ENCODE peak calls at places on chromosomes 13 and 19, in five cellular contexts. A is CD8-positive, alpha-beta memory T cell; N is CD8-positive, alpha-beta T cell; D is esophagus squamous epithelium; W is cardiac muscle cell. Z is an unnamed sample. For H3K36me3 and H3K4me1, the result is how much of the 10 kb centered on the place peaks cover.

GRCh38 chr13:109874921-109875454 is 88.6 kb upstream of the IRS2 start:
- DNase-seq in A (no peak), D (no peak), N (no peak), W (no peak), Z (no peak)

GRCh38 chr19:42091300-42092266 is 15.6 kb downstream of the ZNF574 start:
- DNase-seq in A (no peak), D (no peak), N (no peak), W (peak), Z (no peak)

GRCh38 chr13:94339116-94339687 is 140.3 kb downstream of the DCT start:
- DNase-seq in N (no peak), W (no peak), A (no peak), D (no peak), Z (no peak)

GRCh38 chr13:103539265-103539664 is 473.0 kb upstream of the SLC10A2 start:
- DNase-seq in A (no peak), N (no peak), D (no peak), W (peak), Z (no peak)

GRCh38 chr13:36820222-36820621 is 1.2 kb downstream of the RFXAP start:
- DNase-seq in D (no peak), W (no peak), N (no peak), A (no peak), Z (no peak)

GRCh38 chr13:80011448-80012212 is 329.3 kb downstream of the SPRY2 start:
- DNase-seq in W (no peak), D (no peak), N (no peak), A (no peak), Z (no peak)

GRCh38 chr13:41700790-41701310 is 243.5 kb downstream of the RGCC start:
- DNase-seq in D (no peak), N (no peak), A (no peak), W (no peak), Z (peak)

GRCh38 chr13:31160857-31161582 is 684 bp downstream of the HSPH1 start:
- DNase-seq in A (peak), N (peak), W (peak), D (peak), Z (peak)

GRCh38 chr19:31253816-31254551 is 95.3 kb downstream of the TSHZ3 start:
- DNase-seq in A (no peak), N (no peak), D (no peak), W (no peak), Z (no peak)

GRCh38 chr19:39515551-39516191 is 732 bp downstream of the SELENOV start:
- DNase-seq in W (peak), A (peak), D (no peak), N (no peak), Z (no peak)

GRCh38 chr13:46552302-46552680 is 679 bp upstream of the LRCH1 start:
- DNase-seq in A (no peak), D (no peak), W (no peak), N (no peak), Z (no peak)

GRCh38 chr19:8638078-8638619 is 7.7 kb downstream of the NFILZ start:
- DNase-seq in W (no peak), D (no peak), N (no peak), A (peak), Z (no peak)

GRCh38 chr13:76852991-76853390 is 33.2 kb downstream of the KCTD12 start:
- DNase-seq in A (no peak), W (peak), D (no peak), N (no peak), Z (no peak)

GRCh38 chr13:37409756-37410155 is 188.8 kb downstream of the POSTN start:
- DNase-seq in D (no peak), A (no peak), W (no peak), N (no peak), Z (no peak)

GRCh38 chr19:14070268-14071050 is 2.1 kb upstream of the MISP3 start:
- DNase-seq in N (no peak), D (no peak), A (no peak), W (no peak), Z (no peak)

GRCh38 chr13:99371956-99372355 is 64.8 kb upstream of the GPR183 start:
- DNase-seq in N (peak), W (no peak), D (no peak), A (peak), Z (no peak)

DNA sequence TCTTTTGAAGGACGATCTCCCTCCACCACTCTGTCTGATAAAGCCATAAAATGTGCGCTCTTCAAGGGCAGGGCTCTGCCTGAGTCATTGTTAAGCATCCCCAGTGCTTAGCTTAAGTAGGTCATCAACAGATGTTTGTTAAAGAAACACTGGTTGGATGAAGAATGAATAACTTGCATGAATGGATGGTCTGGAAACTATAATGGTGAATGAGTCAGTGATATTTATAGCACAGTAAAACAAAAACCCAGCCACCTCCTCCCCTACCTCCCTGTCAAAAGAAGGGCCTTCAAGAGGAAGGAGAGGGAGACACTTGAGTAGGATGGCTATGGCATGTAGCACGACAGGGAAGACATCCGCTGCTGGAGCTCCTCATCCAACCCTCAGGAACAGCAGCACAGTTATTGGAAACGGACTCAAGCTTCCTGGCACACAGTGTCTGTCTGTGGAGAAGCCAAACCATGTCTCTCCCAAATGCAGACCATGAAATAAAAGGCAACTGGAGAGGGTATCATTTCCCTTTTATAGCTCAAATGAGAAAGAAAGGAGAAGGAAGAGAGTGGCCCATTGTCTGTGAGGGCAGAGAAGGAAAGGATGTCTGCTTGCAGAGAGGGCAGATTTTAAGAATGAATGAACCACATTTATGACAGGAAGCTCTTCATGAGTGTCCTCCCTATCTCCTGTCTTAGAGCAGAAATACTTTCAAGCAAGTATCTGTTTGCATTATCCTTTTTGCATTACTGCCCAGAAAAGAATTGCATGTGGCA is 183.4 kb upstream of the UBL3 start:
- DNase-seq in W (peak), D (no peak), N (no peak), A (no peak), Z (no peak)
- H3K36me3 ChIP-seq in W (under half), D (under half), N (under half), A (under half), Z (under half)

GRCh38 chr13:112374271-112374670 is 1.9 kb upstream of the SPACA7 start:
- DNase-seq in N (no peak), W (no peak), D (no peak), A (no peak), Z (no peak)
- H3K4me1 ChIP-seq in N (under half), W (under half), D (under half), A (under half), Z (under half)

GRCh38 chr19:19335408-19336158 is 15.0 kb downstream of the MAU2 start:
- DNase-seq in N (no peak), A (no peak), D (no peak), W (no peak), Z (no peak)
- H3K36me3 ChIP-seq in N (under half), A (under half), D (half or more), W (under half), Z (under half)

GRCh38 chr19:10379880-10380310 is 477 bp downstream of the TYK2 start:
- DNase-seq in A (no peak), N (no peak), W (no peak), D (no peak), Z (no peak)

GRCh38 chr19:10384580-10384979 is 4.2 kb upstream of the TYK2 start:
- DNase-seq in D (no peak), N (no peak), A (no peak), W (no peak), Z (no peak)

GRCh38 chr19:10378124-10378523 is 2.2 kb downstream of the TYK2 start:
- DNase-seq in W (no peak), D (no peak), N (no peak), A (no peak), Z (no peak)

DNA sequence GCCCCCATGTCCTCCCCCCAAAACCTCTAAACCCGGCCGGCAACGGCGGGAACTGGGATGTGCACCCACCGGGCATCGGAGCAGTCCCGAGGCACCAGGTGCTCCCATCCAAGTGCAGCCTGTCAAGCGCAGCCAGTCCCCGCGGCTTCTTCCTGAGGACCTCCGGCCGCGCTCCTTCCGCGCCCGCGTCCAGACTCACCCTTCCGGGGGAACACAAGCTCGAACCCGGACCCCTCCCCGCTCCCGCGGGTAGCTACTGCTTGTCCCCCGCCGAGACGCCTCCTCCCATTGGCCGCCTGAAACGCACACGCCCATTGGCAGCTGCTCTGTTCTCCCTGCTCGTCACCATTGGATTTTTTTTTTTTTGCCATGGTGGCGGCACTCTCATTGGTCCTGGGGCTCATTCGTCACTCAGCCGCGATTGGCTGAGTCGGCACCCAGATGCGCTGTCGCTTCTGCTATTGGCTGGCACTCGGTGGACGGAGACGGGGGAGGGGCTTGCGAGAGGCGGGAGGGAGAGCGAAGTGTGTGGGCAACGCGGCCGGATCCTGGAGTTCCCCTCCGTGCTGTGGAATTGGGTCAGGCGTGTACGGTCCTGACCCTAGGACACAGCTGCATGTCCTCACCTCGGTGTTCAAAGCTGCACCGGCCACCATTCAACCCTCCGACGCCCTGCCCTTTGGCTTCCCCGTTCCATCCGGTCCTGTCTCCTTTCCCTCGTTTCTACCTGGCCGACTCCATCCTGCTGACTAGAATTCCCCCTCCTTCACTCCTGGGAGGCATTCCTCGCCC is at the start of gene TYK2:
- DNase-seq in W (peak), D (peak), N (peak), A (peak), Z (peak)
- H3K4me1 ChIP-seq in W (under half), D (under half), N (under half), A (under half), Z (under half)

DNA sequence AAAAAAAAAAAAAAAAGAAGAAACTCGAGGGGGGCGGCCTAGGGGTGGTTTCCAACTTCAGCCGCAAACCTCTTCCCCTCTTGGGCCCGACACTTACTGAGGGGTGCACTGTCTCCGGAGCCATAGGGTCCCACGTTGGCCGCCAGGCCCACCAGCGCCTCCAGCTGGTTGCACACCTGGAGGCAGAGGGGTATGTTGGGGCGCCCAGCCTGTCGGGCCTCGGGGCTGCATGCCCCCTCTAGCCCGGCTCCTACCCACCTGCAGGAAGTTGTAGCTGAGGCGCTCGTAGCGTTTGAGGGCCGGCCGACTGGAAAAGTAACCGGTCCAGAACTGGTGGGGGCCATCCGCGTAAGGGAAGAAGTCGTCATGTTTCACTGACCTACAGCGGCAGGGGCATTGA is 8.6 kb downstream of the MAN2B1 start:
- DNase-seq in W (no peak), D (no peak), N (no peak), A (no peak), Z (no peak)
- H3K36me3 ChIP-seq in W (under half), D (half or more), N (under half), A (under half), Z (under half)

GRCh38 chr13:51643114-51643881 is 59.0 kb downstream of the WDFY2 start:
- DNase-seq in D (no peak), A (no peak), N (no peak), W (no peak), Z (no peak)
- H3K4me1 ChIP-seq in D (under half), A (under half), N (under half), W (under half), Z (under half)

GRCh38 chr13:23365652-23366051 is 67.8 kb downstream of the SACS start:
- DNase-seq in N (no peak), A (no peak), D (no peak), W (no peak), Z (no peak)
- H3K36me3 ChIP-seq in N (under half), A (under half), D (half or more), W (under half), Z (half or more)

GRCh38 chr19:2167896-2168618 is 4.3 kb downstream of the DOT1L start:
- DNase-seq in A (no peak), N (peak), D (peak), W (peak), Z (peak)

GRCh38 chr19:2170987-2171348 is 7.2 kb downstream of the DOT1L start:
- DNase-seq in W (no peak), D (no peak), N (no peak), A (no peak), Z (no peak)

GRCh38 chr19:2171349-2172145 is 7.8 kb downstream of the DOT1L start:
- DNase-seq in N (peak), D (no peak), W (peak), A (peak), Z (no peak)

GRCh38 chr19:2168619-2169424 is 5.1 kb downstream of the DOT1L start:
- DNase-seq in W (peak), A (no peak), N (peak), D (peak), Z (peak)

GRCh38 chr19:2170219-2170618 is 6.5 kb downstream of the DOT1L start:
- DNase-seq in N (no peak), W (no peak), A (no peak), D (no peak), Z (no peak)
- H3K4me1 ChIP-seq in N (under half), W (half or more), A (under half), D (half or more), Z (under half)

GRCh38 chr19:16654151-16654550 is 5.8 kb downstream of the SMIM7 start:
- DNase-seq in W (no peak), N (no peak), D (no peak), A (no peak), Z (no peak)

GRCh38 chr19:16654621-16655020 is 5.3 kb downstream of the SMIM7 start:
- DNase-seq in N (no peak), D (no peak), W (no peak), A (no peak), Z (peak)

GRCh38 chr19:16645140-16645539 is 14.8 kb downstream of the SMIM7 start:
- DNase-seq in W (no peak), D (no peak), A (no peak), N (no peak), Z (no peak)

GRCh38 chr19:16650821-16651220 is 9.1 kb downstream of the SMIM7 start:
- DNase-seq in A (no peak), D (no peak), N (no peak), W (no peak), Z (no peak)

DNA sequence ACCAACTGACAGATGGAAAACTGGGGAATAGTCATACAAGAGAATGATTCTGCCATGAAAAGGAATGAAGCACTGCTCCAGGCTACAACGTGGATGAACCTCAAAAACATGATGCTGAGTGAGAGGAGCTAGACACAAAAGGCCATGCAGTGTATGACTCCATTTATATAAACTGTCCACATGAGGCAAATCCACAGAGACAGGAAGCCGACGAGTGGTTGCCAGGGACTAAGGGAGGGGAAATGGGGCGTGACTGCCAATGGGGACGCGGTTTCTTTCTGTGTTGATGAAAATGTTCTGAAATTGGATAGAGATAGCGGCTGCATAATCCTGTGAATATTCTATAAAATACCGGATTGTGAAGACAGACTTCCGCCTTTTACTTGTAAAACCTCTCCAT is 10.2 kb downstream of the SMIM7 start:
- DNase-seq in A (no peak), N (no peak), D (no peak), W (no peak), Z (no peak)
- H3K36me3 ChIP-seq in A (under half), N (half or more), D (half or more), W (under half), Z (half or more)

GRCh38 chr13:113004126-113004525 is 35.1 kb downstream of the MCF2L start:
- DNase-seq in A (no peak), D (no peak), N (no peak), W (no peak), Z (no peak)

GRCh38 chr13:113006660-113007059 is 37.6 kb downstream of the MCF2L start:
- DNase-seq in A (no peak), D (no peak), N (no peak), W (no peak), Z (no peak)

GRCh38 chr13:113002891-113003290 is 33.9 kb downstream of the MCF2L start:
- DNase-seq in D (no peak), N (no peak), A (no peak), W (no peak), Z (no peak)

GRCh38 chr13:113005997-113006396 is 37.0 kb downstream of the MCF2L start:
- DNase-seq in D (no peak), N (no peak), W (no peak), A (no peak), Z (no peak)

GRCh38 chr13:113005076-113005865 is 36.3 kb downstream of the MCF2L start:
- DNase-seq in D (no peak), N (no peak), A (peak), W (no peak), Z (no peak)
- H3K4me1 ChIP-seq in D (under half), N (under half), A (under half), W (under half), Z (under half)